ENCODE peak calls at places on chromosomes 2 and 18, in six cellular contexts. L is sigmoid colon, K is LHCN-M2, P is iPS DF 6.9, H is RCC 7860, N is NCI-H748 treated with DMSO at 0.1 percent for 48 hours. U is an unnamed sample.

GRCh38 chr2:231263118-231263831 is 64.8 kb downstream of the ARMC9 start:
- DNase-seq in H (no peak), N (no peak), K (peak), P (no peak), L (no peak), U (no peak)

GRCh38 chr2:104598636-104599035 is 255.3 kb upstream of the POU3F3 start:
- DNase-seq in P (no peak), H (no peak), L (no peak), N (no peak), K (no peak), U (no peak)

GRCh38 chr2:162890690-162891311 is 52.2 kb upstream of the KCNH7 start:
- DNase-seq in N (peak), P (peak), H (peak), K (peak), L (no peak), U (peak)

GRCh38 chr2:126750506-126750905 is 94.5 kb downstream of the GYPC start:
- DNase-seq in N (no peak), K (no peak), L (no peak), H (no peak), P (no peak), U (no peak)

GRCh38 chr18:60047556-60047955 is 147.8 kb downstream of the PMAIP1 start:
- DNase-seq in H (peak), L (no peak), K (no peak), P (no peak), N (no peak), U (no peak)

GRCh38 chr2:151374426-151374825 is 17.0 kb downstream of the TNFAIP6 start:
- DNase-seq in L (no peak), N (no peak), P (no peak), H (peak), K (peak), U (no peak)

GRCh38 chr18:49155410-49155809 is 204.6 kb upstream of the SMAD7 start:
- DNase-seq in P (no peak), H (no peak), K (no peak), N (no peak), L (no peak), U (no peak)

GRCh38 chr18:37550118-37550875 is 15.3 kb downstream of the CELF4 start:
- DNase-seq in H (no peak), K (no peak), N (no peak), L (no peak), P (no peak), U (no peak)

GRCh38 chr2:26432856-26433255 is 31.1 kb downstream of the DRC1 start:
- DNase-seq in P (no peak), H (no peak), L (no peak), N (no peak), K (no peak), U (no peak)

GRCh38 chr2:218957685-218958084 is 1.8 kb upstream of the CDK5R2 start:
- DNase-seq in L (no peak), P (no peak), N (no peak), H (no peak), K (no peak), U (no peak)

GRCh38 chr18:60372141-60372540 is 434 bp downstream of the MC4R start:
- DNase-seq in N (no peak), P (no peak), L (no peak), K (no peak), H (no peak), U (no peak)

GRCh38 chr2:30072250-30072842 is 74.5 kb upstream of the YPEL5 start:
- DNase-seq in K (peak), N (peak), P (peak), L (peak), H (peak), U (peak)

GRCh38 chr2:85131116-85131515 is 2.1 kb upstream of the TCF7L1 start:
- DNase-seq in L (no peak), H (no peak), P (no peak), N (no peak), K (peak), U (no peak)

GRCh38 chr2:209523041-209523740 is 99.3 kb downstream of the MAP2 start:
- DNase-seq in K (no peak), N (no peak), P (no peak), L (no peak), H (no peak), U (no peak)

GRCh38 chr2:25332571-25332970 is 9.2 kb downstream of the DNMT3A start:
- DNase-seq in P (no peak), H (no peak), L (no peak), N (no peak), K (no peak), U (no peak)

GRCh38 chr2:235744161-235744560 is 250.3 kb downstream of the AGAP1 start:
- DNase-seq in H (no peak), P (no peak), K (no peak), N (no peak), L (no peak), U (no peak)

GRCh38 chr2:234288974-234289455 is 207.9 kb downstream of the ARL4C start:
- DNase-seq in N (peak), L (peak), P (peak), H (no peak), K (peak), U (peak)

GRCh38 chr2:238158018-238158806 is 558 bp upstream of the ERFE start:
- DNase-seq in N (no peak), H (no peak), P (no peak), L (no peak), K (no peak), U (no peak)

GRCh38 chr2:63765117-63765516 is 76.6 kb upstream of the UGP2 start:
- DNase-seq in K (no peak), H (no peak), N (no peak), L (no peak), P (no peak), U (no peak)

GRCh38 chr18:62999392-62999791 is 284.1 kb downstream of the PHLPP1 start:
- DNase-seq in P (no peak), L (peak), H (no peak), N (no peak), K (peak), U (no peak)

GRCh38 chr2:10256525-10257031 is 46.1 kb upstream of the HPCAL1 start:
- DNase-seq in P (no peak), H (no peak), K (no peak), L (peak), N (no peak), U (no peak)

GRCh38 chr2:15797231-15797945 is 143.0 kb upstream of the MYCN start:
- DNase-seq in L (no peak), K (no peak), N (no peak), P (no peak), H (no peak), U (no peak)

GRCh38 chr2:239049421-239050251 is 201.8 kb downstream of the TWIST2 start:
- DNase-seq in K (peak), H (no peak), N (no peak), L (peak), P (no peak), U (no peak)

GRCh38 chr2:136377423-136378382 is 259.8 kb upstream of the CXCR4 start:
- DNase-seq in K (peak), P (no peak), N (no peak), H (no peak), L (no peak), U (no peak)

GRCh38 chr2:26640331-26640745 is 828 bp downstream of the CIB4 start:
- DNase-seq in L (no peak), K (peak), P (no peak), H (peak), N (no peak), U (no peak)

GRCh38 chr18:13120967-13121586 is 97.5 kb upstream of the LDLRAD4 start:
- DNase-seq in H (no peak), K (no peak), N (no peak), P (no peak), L (no peak), U (no peak)

GRCh38 chr2:228681426-228681825 is 499.9 kb upstream of the SPHKAP start:
- DNase-seq in N (no peak), H (peak), P (peak), L (no peak), K (peak), U (peak)

U was measured in NCI-H1417.